ENCODE peak calls at places on chromosome 3, in four cellular contexts. K is stimulated activated CD8-positive, alpha-beta memory T cell treated with anti-CD3 and anti-CD28 coated beads, Interleukin-7, amount 100 ng/mL, for 1 hour; X is HS-27A; L is smooth muscle cell of the brain vasculature. C is an unnamed sample.

GRCh38 chr3:194485471-194485875 is 1.3 kb downstream of the ATP13A3 start:
- DNase-seq in X (no peak), L (no peak), K (no peak), C (no peak)

GRCh38 chr3:156455839-156456238 is 99.1 kb downstream of the SSR3 start:
- DNase-seq in L (no peak), K (no peak), X (no peak), C (no peak)

GRCh38 chr3:192038726-192039125 is 577.8 kb downstream of the PYDC2 start:
- DNase-seq in K (no peak), X (no peak), L (no peak), C (no peak)

GRCh38 chr3:20700702-20701101 is 514.7 kb upstream of the SGO1 start:
- DNase-seq in L (no peak), X (no peak), K (no peak), C (no peak)

GRCh38 chr3:172516318-172517214 is 6.7 kb downstream of the TNFSF10 start:
- DNase-seq in K (no peak), L (no peak), X (no peak), C (no peak)

GRCh38 chr3:149615731-149616221 is 42.0 kb downstream of the WWTR1 start:
- DNase-seq in K (no peak), X (no peak), L (no peak), C (no peak)

GRCh38 chr3:132343018-132343612 is 25.9 kb downstream of the ACP3 start:
- DNase-seq in K (no peak), L (peak; percentile 37), X (no peak), C (no peak)

GRCh38 chr3:42961633-42962032 is 17.5 kb upstream of the GASK1A start:
- DNase-seq in X (peak; percentile 26), L (peak; percentile 12), K (no peak), C (peak; percentile 86)

GRCh38 chr3:186909078-186909853 is 21.1 kb upstream of the ST6GAL1 start:
- DNase-seq in X (no peak), L (no peak), K (peak; percentile 56), C (no peak)

GRCh38 chr3:152460936-152461335 is 192.2 kb downstream of the MBNL1 start:
- DNase-seq in K (no peak), X (no peak), L (no peak), C (no peak)

GRCh38 chr3:136694321-136694720 is 57.9 kb downstream of the STAG1 start:
- DNase-seq in K (no peak), X (no peak), L (no peak), C (no peak)

GRCh38 chr3:57130426-57131209 is 34.5 kb downstream of the IL17RD start:
- DNase-seq in K (no peak), L (no peak), X (no peak), C (no peak)

GRCh38 chr3:12879191-12879815 is 37.9 kb upstream of the RPL32 start:
- DNase-seq in X (no peak), K (no peak), L (no peak), C (no peak)

GRCh38 chr3:146682176-146682575 is 77.0 kb upstream of the PLSCR5 start:
- DNase-seq in X (no peak), L (no peak), K (no peak), C (no peak)

GRCh38 chr3:58661836-58662235 is 4.7 kb downstream of the FAM3D start:
- DNase-seq in L (no peak), X (no peak), K (no peak), C (no peak)

GRCh38 chr3:196486263-196486662 is 17.3 kb downstream of the RNF168 start:
- DNase-seq in X (no peak), L (no peak), K (no peak), C (no peak)

GRCh38 chr3:188706599-188706998 is 465.2 kb upstream of the TPRG1 start:
- DNase-seq in K (no peak), X (no peak), L (no peak), C (no peak)

GRCh38 chr3:156609115-156609514 is 54.2 kb upstream of the SSR3 start:
- DNase-seq in L (no peak), X (no peak), K (no peak), C (no peak)

GRCh38 chr3:173396191-173397041 is 1.1 kb upstream of the NLGN1 start:
- DNase-seq in L (no peak), K (no peak), X (no peak), C (no peak)

GRCh38 chr3:141093971-141094401 is 42.8 kb downstream of the SPSB4 start:
- DNase-seq in L (no peak), X (no peak), K (no peak), C (no peak)

GRCh38 chr3:38349684-38350359 is 3.2 kb downstream of the XYLB start:
- DNase-seq in X (no peak), L (no peak), K (no peak), C (no peak)

GRCh38 chr3:81793410-81793809 is 32.0 kb upstream of the GBE1 start:
- DNase-seq in K (no peak), X (no peak), L (no peak), C (no peak)

GRCh38 chr3:60932669-60933068 is 318.6 kb downstream of the FHIT start:
- DNase-seq in K (no peak), X (no peak), L (no peak), C (no peak)

GRCh38 chr3:140501054-140501769 is 176.7 kb upstream of the TRIM42 start:
- DNase-seq in L (no peak), X (no peak), K (no peak), C (no peak)

GRCh38 chr3:140467104-140467577 is 210.7 kb upstream of the TRIM42 start:
- DNase-seq in X (no peak), L (no peak), K (no peak), C (no peak)

GRCh38 chr3:11136871-11137626 is 17.2 kb upstream of the HRH1 start:
- DNase-seq in L (peak; percentile 93), X (peak; percentile 100), K (no peak), C (no peak)

GRCh38 chr3:117644203-117644602 is 934.6 kb downstream of the TUSC7 start:
- DNase-seq in K (no peak), X (no peak), L (no peak), C (no peak)

GRCh38 chr3:126983653-126984390 is 907 bp downstream of the PLXNA1 start:
- DNase-seq in K (no peak), L (no peak), X (no peak), C (no peak)

GRCh38 chr3:149376728-149377407 is 581 bp downstream of the TM4SF1 start:
- DNase-seq in K (no peak), X (no peak), L (no peak), C (no peak)

GRCh38 chr3:124784686-124785382 is 54.6 kb downstream of the UMPS start:
- DNase-seq in X (no peak), L (no peak), K (no peak), C (no peak)

GRCh38 chr3:76203578-76203977 is 418.2 kb upstream of the ZNF717 start:
- DNase-seq in L (no peak), X (no peak), K (no peak), C (no peak)

GRCh38 chr3:38127611-38128302 is 9.2 kb downstream of the ACAA1 start:
- DNase-seq in X (no peak), L (no peak), K (no peak), C (no peak)

GRCh38 chr3:169846458-169847193 is 23.1 kb downstream of the LRRC31 start:
- DNase-seq in K (no peak), X (peak; percentile 50), L (no peak), C (no peak)